ENCODE peak calls at places on chromosome 21, in ten cellular contexts. One of them, this sample, is unnamed. For H3K27me3 and H3K36me3, the result is how much of the 10 kb centered on the place peaks cover.

GRCh38 chr21:33940164-33940563 is 24.6 kb upstream of the ATP5PO start:
- DNase-seq in neuronal stem cell: no peak
- DNase-seq in sigmoid colon: no peak
- DNase-seq in HCT116: no peak
- DNase-seq in mesendoderm: no peak
- DNase-seq in left ventricle myocardium inferior: no peak
- DNase-seq in iPS DF 6.9: no peak
- DNase-seq in CD4-positive, alpha-beta memory T cell: no peak
- DNase-seq in fibroblast of lung: peak
- DNase-seq in psoas muscle: no peak
- DNase-seq in this sample: no peak

GRCh38 chr21:26170471-26171309 is at the start of gene APP:
- DNase-seq in neuronal stem cell: peak
- DNase-seq in sigmoid colon: peak
- DNase-seq in HCT116: peak
- DNase-seq in mesendoderm: peak
- DNase-seq in left ventricle myocardium inferior: peak
- DNase-seq in iPS DF 6.9: peak
- DNase-seq in CD4-positive, alpha-beta memory T cell: peak
- DNase-seq in fibroblast of lung: peak
- DNase-seq in psoas muscle: peak
- DNase-seq in this sample: peak

GRCh38 chr21:32917392-32918135 is 108.2 kb upstream of the OLIG2 start:
- DNase-seq in neuronal stem cell: no peak
- DNase-seq in sigmoid colon: no peak
- DNase-seq in HCT116: no peak
- DNase-seq in mesendoderm: no peak
- DNase-seq in left ventricle myocardium inferior: peak
- DNase-seq in iPS DF 6.9: no peak
- DNase-seq in CD4-positive, alpha-beta memory T cell: no peak
- DNase-seq in fibroblast of lung: peak
- DNase-seq in psoas muscle: no peak
- DNase-seq in this sample: no peak

GRCh38 chr21:39441502-39442475 is 3.8 kb downstream of the LCA5L start:
- DNase-seq in neuronal stem cell: no peak
- DNase-seq in sigmoid colon: no peak
- DNase-seq in HCT116: peak
- DNase-seq in mesendoderm: peak
- DNase-seq in left ventricle myocardium inferior: no peak
- DNase-seq in iPS DF 6.9: no peak
- DNase-seq in CD4-positive, alpha-beta memory T cell: peak
- DNase-seq in fibroblast of lung: peak
- DNase-seq in psoas muscle: no peak
- DNase-seq in this sample: peak

GRCh38 chr21:39066829-39067785 is 116.1 kb downstream of the PSMG1 start:
- DNase-seq in neuronal stem cell: no peak
- DNase-seq in sigmoid colon: no peak
- DNase-seq in HCT116: no peak
- DNase-seq in mesendoderm: peak
- DNase-seq in left ventricle myocardium inferior: no peak
- DNase-seq in iPS DF 6.9: no peak
- DNase-seq in CD4-positive, alpha-beta memory T cell: no peak
- DNase-seq in fibroblast of lung: no peak
- DNase-seq in psoas muscle: no peak
- DNase-seq in this sample: peak

GRCh38 chr21:33825898-33826297 is 89.7 kb downstream of the ATP5PO start:
- DNase-seq in neuronal stem cell: no peak
- DNase-seq in sigmoid colon: no peak
- DNase-seq in HCT116: no peak
- DNase-seq in mesendoderm: no peak
- DNase-seq in left ventricle myocardium inferior: no peak
- DNase-seq in iPS DF 6.9: no peak
- DNase-seq in CD4-positive, alpha-beta memory T cell: no peak
- DNase-seq in fibroblast of lung: peak
- DNase-seq in psoas muscle: no peak
- DNase-seq in this sample: no peak

GRCh38 chr21:21816778-21817177 is 818.6 kb downstream of the NCAM2 start:
- DNase-seq in neuronal stem cell: no peak
- DNase-seq in sigmoid colon: no peak
- DNase-seq in HCT116: no peak
- DNase-seq in mesendoderm: no peak
- DNase-seq in left ventricle myocardium inferior: no peak
- DNase-seq in iPS DF 6.9: no peak
- DNase-seq in CD4-positive, alpha-beta memory T cell: no peak
- DNase-seq in fibroblast of lung: no peak
- DNase-seq in psoas muscle: no peak
- DNase-seq in this sample: no peak

GRCh38 chr21:19011448-19011847 is 607.9 kb upstream of the TMPRSS15 start:
- DNase-seq in neuronal stem cell: no peak
- DNase-seq in sigmoid colon: no peak
- DNase-seq in HCT116: no peak
- DNase-seq in mesendoderm: no peak
- DNase-seq in left ventricle myocardium inferior: peak
- DNase-seq in iPS DF 6.9: no peak
- DNase-seq in CD4-positive, alpha-beta memory T cell: no peak
- DNase-seq in fibroblast of lung: no peak
- DNase-seq in psoas muscle: no peak
- DNase-seq in this sample: no peak

GRCh38 chr21:38787461-38788274 is 18.1 kb upstream of the ETS2 start:
- DNase-seq in neuronal stem cell: no peak
- DNase-seq in sigmoid colon: no peak
- DNase-seq in HCT116: peak
- DNase-seq in mesendoderm: peak
- DNase-seq in left ventricle myocardium inferior: no peak
- DNase-seq in iPS DF 6.9: no peak
- DNase-seq in CD4-positive, alpha-beta memory T cell: no peak
- DNase-seq in fibroblast of lung: peak
- DNase-seq in psoas muscle: no peak
- DNase-seq in this sample: peak

GRCh38 chr21:27134513-27134912 is 167.6 kb upstream of the ADAMTS5 start:
- DNase-seq in neuronal stem cell: no peak
- DNase-seq in sigmoid colon: no peak
- DNase-seq in HCT116: no peak
- DNase-seq in mesendoderm: no peak
- DNase-seq in left ventricle myocardium inferior: no peak
- DNase-seq in iPS DF 6.9: no peak
- DNase-seq in CD4-positive, alpha-beta memory T cell: no peak
- DNase-seq in fibroblast of lung: peak
- DNase-seq in psoas muscle: no peak
- DNase-seq in this sample: no peak

GRCh38 chr21:34029724-34030528 is 43.5 kb upstream of the MRPS6 start:
- DNase-seq in neuronal stem cell: peak
- DNase-seq in sigmoid colon: no peak
- DNase-seq in HCT116: peak
- DNase-seq in mesendoderm: peak
- DNase-seq in left ventricle myocardium inferior: no peak
- DNase-seq in iPS DF 6.9: peak
- DNase-seq in CD4-positive, alpha-beta memory T cell: peak
- DNase-seq in fibroblast of lung: peak
- DNase-seq in psoas muscle: no peak
- DNase-seq in this sample: peak

GRCh38 chr21:17671733-17672132 is 59.0 kb upstream of the BTG3 start:
- DNase-seq in neuronal stem cell: no peak
- DNase-seq in sigmoid colon: no peak
- DNase-seq in HCT116: no peak
- DNase-seq in mesendoderm: no peak
- DNase-seq in left ventricle myocardium inferior: no peak
- DNase-seq in iPS DF 6.9: no peak
- DNase-seq in CD4-positive, alpha-beta memory T cell: no peak
- DNase-seq in fibroblast of lung: no peak
- DNase-seq in psoas muscle: no peak
- DNase-seq in this sample: no peak

GRCh38 chr21:33362044-33362555 is 37.3 kb downstream of the IFNAR1 start:
- DNase-seq in neuronal stem cell: no peak
- DNase-seq in sigmoid colon: no peak
- DNase-seq in HCT116: no peak
- DNase-seq in mesendoderm: peak
- DNase-seq in left ventricle myocardium inferior: no peak
- DNase-seq in iPS DF 6.9: peak
- DNase-seq in CD4-positive, alpha-beta memory T cell: peak
- DNase-seq in fibroblast of lung: no peak
- DNase-seq in psoas muscle: no peak
- DNase-seq in this sample: peak

GRCh38 chr21:38800924-38801744 is 4.6 kb upstream of the ETS2 start:
- DNase-seq in neuronal stem cell: no peak
- DNase-seq in sigmoid colon: no peak
- DNase-seq in HCT116: no peak
- DNase-seq in mesendoderm: no peak
- DNase-seq in left ventricle myocardium inferior: no peak
- DNase-seq in iPS DF 6.9: no peak
- DNase-seq in CD4-positive, alpha-beta memory T cell: no peak
- DNase-seq in fibroblast of lung: no peak
- DNase-seq in psoas muscle: no peak
- DNase-seq in this sample: no peak

GRCh38 chr21:45134677-45135076 is 60.3 kb downstream of the ADARB1 start:
- DNase-seq in neuronal stem cell: no peak
- DNase-seq in sigmoid colon: no peak
- DNase-seq in HCT116: no peak
- DNase-seq in mesendoderm: no peak
- DNase-seq in left ventricle myocardium inferior: no peak
- DNase-seq in iPS DF 6.9: no peak
- DNase-seq in CD4-positive, alpha-beta memory T cell: no peak
- DNase-seq in fibroblast of lung: no peak
- DNase-seq in psoas muscle: no peak
- DNase-seq in this sample: no peak

DNA sequence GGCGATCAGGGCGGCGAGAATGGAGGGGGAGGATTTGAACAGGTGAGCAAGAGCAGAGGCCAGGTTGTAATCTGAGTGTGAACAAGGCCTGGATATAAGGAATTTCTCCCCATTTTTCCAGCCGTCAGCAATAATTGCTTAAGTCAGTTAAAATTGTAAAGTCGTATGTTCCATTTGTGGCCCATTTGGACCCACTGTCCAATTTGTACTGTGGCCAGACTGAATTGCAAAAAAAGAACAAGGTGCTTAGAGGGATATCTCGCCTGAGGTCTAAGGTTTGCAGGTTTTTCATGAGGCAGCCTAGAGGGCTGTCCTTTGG is 1.0 kb downstream of the ERVH48-1 start:
- DNase-seq in neuronal stem cell: no peak
- DNase-seq in sigmoid colon: no peak
- DNase-seq in HCT116: no peak
- DNase-seq in mesendoderm: no peak
- DNase-seq in left ventricle myocardium inferior: no peak
- DNase-seq in iPS DF 6.9: no peak
- DNase-seq in CD4-positive, alpha-beta memory T cell: no peak
- DNase-seq in fibroblast of lung: no peak
- DNase-seq in psoas muscle: no peak
- DNase-seq in this sample: no peak
- H3K4me3 ChIP-seq in neuronal stem cell: no peak
- H3K4me3 ChIP-seq in sigmoid colon: no peak
- H3K4me3 ChIP-seq in HCT116: no peak
- H3K4me3 ChIP-seq in mesendoderm: no peak
- H3K4me3 ChIP-seq in left ventricle myocardium inferior: no peak
- H3K4me3 ChIP-seq in iPS DF 6.9: no peak
- H3K4me3 ChIP-seq in CD4-positive, alpha-beta memory T cell: no peak
- H3K4me3 ChIP-seq in fibroblast of lung: no peak
- H3K4me3 ChIP-seq in psoas muscle: no peak
- H3K4me3 ChIP-seq in this sample: peak

GRCh38 chr21:43866233-43866632 is 1.2 kb downstream of the AGPAT3 start:
- DNase-seq in neuronal stem cell: no peak
- DNase-seq in sigmoid colon: peak
- DNase-seq in HCT116: no peak
- DNase-seq in mesendoderm: no peak
- DNase-seq in left ventricle myocardium inferior: peak
- DNase-seq in iPS DF 6.9: no peak
- DNase-seq in CD4-positive, alpha-beta memory T cell: peak
- DNase-seq in fibroblast of lung: peak
- DNase-seq in psoas muscle: peak
- DNase-seq in this sample: peak
- H3K27me3 ChIP-seq in neuronal stem cell: under half
- H3K27me3 ChIP-seq in sigmoid colon: under half
- H3K27me3 ChIP-seq in HCT116: under half
- H3K27me3 ChIP-seq in mesendoderm: under half
- H3K27me3 ChIP-seq in left ventricle myocardium inferior: under half
- H3K27me3 ChIP-seq in iPS DF 6.9: under half
- H3K27me3 ChIP-seq in CD4-positive, alpha-beta memory T cell: under half
- H3K27me3 ChIP-seq in fibroblast of lung: under half
- H3K27me3 ChIP-seq in psoas muscle: under half
- H3K27me3 ChIP-seq in this sample: under half

DNA sequence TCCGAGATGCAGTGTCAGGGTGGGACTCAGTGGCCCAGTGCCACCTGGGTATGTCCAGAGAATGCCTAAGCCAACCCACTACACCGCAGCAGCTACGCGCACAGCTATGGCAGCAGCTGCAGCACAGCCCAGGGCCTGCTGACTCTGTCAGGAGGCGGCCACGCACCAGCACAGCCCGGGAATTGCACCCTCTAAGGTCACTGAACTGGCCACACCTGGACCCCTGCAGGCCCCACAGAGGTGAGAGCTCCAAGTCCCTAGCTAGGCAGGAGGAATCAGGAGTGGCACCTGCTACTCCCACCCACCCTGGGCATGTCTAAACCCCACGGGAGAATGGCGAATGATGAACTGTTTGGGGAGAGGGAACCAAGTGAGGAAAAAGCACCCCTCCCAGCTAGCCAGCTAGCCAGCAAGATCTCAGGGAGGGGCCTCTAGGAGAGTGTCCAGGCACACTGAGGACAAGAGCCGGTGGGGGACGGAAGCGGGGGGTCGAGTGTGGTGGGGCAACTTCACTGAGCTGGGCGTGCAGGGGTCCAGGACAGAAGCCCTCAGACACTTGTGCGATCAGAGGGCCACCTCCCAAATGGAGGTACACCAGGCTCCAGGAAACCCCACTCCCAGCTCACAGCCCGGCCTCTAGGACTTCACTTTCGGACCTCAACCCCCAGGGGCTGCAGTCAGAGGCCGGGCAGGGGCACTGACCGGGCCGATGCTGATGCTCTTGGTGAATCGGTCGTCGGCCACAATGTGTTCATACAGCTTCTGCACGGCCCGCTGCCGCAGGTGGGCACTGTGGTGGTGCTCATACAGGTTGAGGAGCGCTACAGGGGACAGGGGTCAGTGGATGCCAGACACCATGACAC is 13.9 kb downstream of the LSS start:
- DNase-seq in neuronal stem cell: no peak
- DNase-seq in sigmoid colon: peak
- DNase-seq in HCT116: no peak
- DNase-seq in mesendoderm: no peak
- DNase-seq in left ventricle myocardium inferior: no peak
- DNase-seq in iPS DF 6.9: no peak
- DNase-seq in CD4-positive, alpha-beta memory T cell: no peak
- DNase-seq in fibroblast of lung: no peak
- DNase-seq in psoas muscle: no peak
- DNase-seq in this sample: no peak
- H3K36me3 ChIP-seq in neuronal stem cell: half or more
- H3K36me3 ChIP-seq in sigmoid colon: under half
- H3K36me3 ChIP-seq in HCT116: under half
- H3K36me3 ChIP-seq in mesendoderm: under half
- H3K36me3 ChIP-seq in left ventricle myocardium inferior: half or more
- H3K36me3 ChIP-seq in iPS DF 6.9: under half
- H3K36me3 ChIP-seq in CD4-positive, alpha-beta memory T cell: under half
- H3K36me3 ChIP-seq in fibroblast of lung: under half
- H3K36me3 ChIP-seq in psoas muscle: half or more
- H3K36me3 ChIP-seq in this sample: under half

DNA sequence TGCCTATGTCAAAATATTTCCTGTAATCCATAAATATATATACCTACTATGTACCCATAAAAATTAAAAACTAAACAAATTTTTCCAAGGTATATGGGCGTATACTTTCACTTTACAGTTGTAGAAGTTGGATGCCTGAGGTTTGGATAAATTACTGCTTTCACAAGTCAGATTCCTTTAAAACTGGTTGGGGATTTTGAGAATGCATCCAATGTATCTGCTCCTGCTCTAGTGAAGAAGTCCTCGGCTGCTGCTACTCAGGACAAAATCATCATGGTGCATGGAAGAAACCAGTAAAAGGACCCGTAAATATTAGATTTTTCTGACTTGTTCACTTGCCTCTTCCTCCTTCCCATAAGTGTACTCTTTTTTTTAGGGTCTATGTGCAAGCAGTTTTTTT is 841.1 kb downstream of the USP25 start:
- DNase-seq in neuronal stem cell: no peak
- DNase-seq in sigmoid colon: no peak
- DNase-seq in HCT116: no peak
- DNase-seq in mesendoderm: no peak
- DNase-seq in left ventricle myocardium inferior: no peak
- DNase-seq in iPS DF 6.9: no peak
- DNase-seq in CD4-positive, alpha-beta memory T cell: no peak
- DNase-seq in fibroblast of lung: peak
- DNase-seq in psoas muscle: no peak
- DNase-seq in this sample: no peak
- H3K4me3 ChIP-seq in neuronal stem cell: no peak
- H3K4me3 ChIP-seq in sigmoid colon: no peak
- H3K4me3 ChIP-seq in HCT116: no peak
- H3K4me3 ChIP-seq in mesendoderm: no peak
- H3K4me3 ChIP-seq in left ventricle myocardium inferior: no peak
- H3K4me3 ChIP-seq in iPS DF 6.9: no peak
- H3K4me3 ChIP-seq in CD4-positive, alpha-beta memory T cell: no peak
- H3K4me3 ChIP-seq in fibroblast of lung: peak
- H3K4me3 ChIP-seq in psoas muscle: peak
- H3K4me3 ChIP-seq in this sample: no peak